ENCODE peak calls at places on chromosomes 11 and 22, in ten cellular contexts. E is stomach; Y is SJCRH30; K is effector memory CD4-positive, alpha-beta T cell; T is mammary epithelial cell; U is astrocyte of the spinal cord; S is A549; Z is psoas muscle; O is lower leg skin; X is aorta. J is an unnamed sample.

GRCh38 chr11:123745764-123746451 is 4.4 kb upstream of the ZNF202 start:
- DNase-seq in E (no peak), Y (no peak), K (no peak), T (no peak), U (no peak), S (no peak), Z (no peak), O (no peak), X (no peak), J (no peak)

GRCh38 chr11:64263021-64263946 is 12.0 kb downstream of the PLCB3 start:
- DNase-seq in E (no peak), Y (peak; percentile 31), K (no peak), T (peak; percentile 61), U (peak; percentile 71), S (no peak), Z (no peak), O (no peak), X (no peak), J (no peak)

GRCh38 chr11:80197155-80197554 is 756.3 kb upstream of the TENM4 start:
- DNase-seq in E (no peak), Y (no peak), K (no peak), T (peak; percentile 59), U (no peak), S (no peak), Z (no peak), O (no peak), X (no peak), J (no peak)

GRCh38 chr11:46649180-46649738 is 31.9 kb downstream of the ATG13 start:
- DNase-seq in E (no peak), Y (peak; percentile 67), K (no peak), T (peak; percentile 65), U (peak; percentile 98), S (peak; percentile 27), Z (peak; percentile 36), O (peak; percentile 77), X (no peak), J (no peak)

GRCh38 chr11:57798905-57799559 is 37.4 kb downstream of the CTNND1 start:
- DNase-seq in E (peak; percentile 86), Y (no peak), K (no peak), T (peak; percentile 98), U (peak; percentile 23), S (peak; percentile 67), Z (no peak), O (peak; percentile 67), X (no peak), J (peak; percentile 67)

GRCh38 chr11:56404393-56404792 is 8.1 kb upstream of the OR5AL1 start:
- DNase-seq in E (no peak), Y (no peak), K (no peak), T (no peak), U (no peak), S (no peak), Z (no peak), O (no peak), X (no peak), J (no peak)

GRCh38 chr11:65065898-65066297 is 7.5 kb upstream of the NAALADL1 start:
- DNase-seq in E (no peak), Y (no peak), K (no peak), T (no peak), U (no peak), S (no peak), Z (no peak), O (no peak), X (no peak), J (no peak)

GRCh38 chr11:127000291-127000968 is at the start of gene KIRREL3:
- DNase-seq in E (no peak), Y (no peak), K (no peak), T (peak; percentile 12), U (peak; percentile 42), S (peak; percentile 33), Z (no peak), O (no peak), X (no peak), J (no peak)

GRCh38 chr22:30079952-30080533 is at the start of gene HORMAD2:
- DNase-seq in E (no peak), Y (no peak), K (no peak), T (no peak), U (peak; percentile 64), S (no peak), Z (no peak), O (no peak), X (no peak), J (peak; percentile 58)

GRCh38 chr11:114412946-114413345 is 12.5 kb downstream of the RBM7 start:
- DNase-seq in E (no peak), Y (no peak), K (no peak), T (peak; percentile 55), U (no peak), S (no peak), Z (no peak), O (no peak), X (no peak), J (no peak)

DNA sequence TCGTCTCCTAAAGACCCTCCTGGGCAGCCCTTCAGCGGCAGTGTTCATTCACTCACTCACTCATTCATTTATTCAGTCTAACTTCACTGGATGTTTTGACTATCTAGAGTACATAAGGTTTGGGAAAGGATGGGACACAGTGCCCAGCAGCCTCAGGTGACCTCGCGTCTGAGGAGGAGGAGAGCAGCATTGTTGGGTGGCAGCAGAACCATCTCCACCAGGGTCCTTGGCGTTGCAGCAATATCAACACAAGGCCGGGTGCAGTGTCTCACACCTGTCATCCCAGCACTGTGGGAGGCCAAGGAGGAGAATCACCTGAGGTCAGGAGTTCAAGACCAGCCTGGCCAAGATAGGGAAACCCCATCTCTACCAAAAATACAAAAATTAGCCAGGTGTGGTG is 408.0 kb downstream of the BRD1 start:
- DNase-seq in E (no peak), Y (no peak), K (no peak), T (no peak), U (no peak), S (no peak), Z (no peak), O (no peak), X (no peak), J (no peak)
- H3K4me3 ChIP-seq in E (no peak overlapping the region), Y (no peak overlapping the region), K (no peak overlapping the region), T (no peak overlapping the region), U (no peak overlapping the region), S (no peak overlapping the region), Z (no peak overlapping the region), O (no peak overlapping the region), X (no peak overlapping the region), J (no peak overlapping the region)

GRCh38 chr11:59555601-59556114 is 44.3 kb downstream of the OR4D9 start:
- DNase-seq in E (no peak), Y (peak; percentile 23), K (no peak), T (no peak), U (peak; percentile 38), S (no peak), Z (no peak), O (no peak), X (no peak), J (no peak)

GRCh38 chr11:59557940-59558643 is 46.8 kb downstream of the OR4D9 start:
- DNase-seq in E (no peak), Y (no peak), K (no peak), T (no peak), U (peak; percentile 18), S (no peak), Z (no peak), O (no peak), X (no peak), J (no peak)

GRCh38 chr11:59556115-59556882 is 45.0 kb downstream of the OR4D9 start:
- DNase-seq in E (no peak), Y (peak; percentile 78), K (peak; percentile 18), T (peak; percentile 81), U (peak; percentile 87), S (peak; percentile 91), Z (peak; percentile 59), O (peak; percentile 60), X (peak; percentile 71), J (no peak)

GRCh38 chr11:59559886-59560285 is 48.5 kb downstream of the OR4D9 start:
- DNase-seq in E (no peak), Y (peak; percentile 32), K (no peak), T (no peak), U (no peak), S (no peak), Z (no peak), O (no peak), X (no peak), J (no peak)

DNA sequence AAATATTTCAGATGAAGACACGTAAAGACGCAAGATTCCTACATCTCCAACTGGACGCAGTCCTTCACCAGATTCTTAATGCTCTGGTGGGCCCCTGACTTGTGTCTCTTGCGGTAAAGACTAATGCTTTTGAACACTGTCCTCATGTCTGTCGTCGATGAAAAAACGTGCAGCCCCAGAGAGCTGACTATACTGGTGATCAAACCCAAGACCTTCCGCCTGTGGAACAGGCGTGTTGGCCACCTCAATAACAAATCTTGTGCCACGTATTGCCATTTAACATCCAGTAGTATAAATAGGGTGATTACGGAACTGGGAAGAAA is 45.5 kb downstream of the OR4D9 start:
- DNase-seq in E (no peak), Y (peak; percentile 41), K (no peak), T (no peak), U (no peak), S (peak; percentile 79), Z (no peak), O (no peak), X (no peak), J (no peak)
- H3K4me3 ChIP-seq in E (no peak overlapping the region), Y (peak overlapping the region; percentile 65), K (no peak overlapping the region), T (no peak overlapping the region), U (peak overlapping the region; percentile 50), S (peak overlapping the region; percentile 58), Z (peak overlapping the region; percentile 69), O (no peak overlapping the region), X (no peak overlapping the region), J (no peak overlapping the region)

GRCh38 chr11:111933872-111934271 is 3.3 kb upstream of the DIXDC1 start:
- DNase-seq in E (no peak), Y (no peak), K (no peak), T (no peak), U (no peak), S (no peak), Z (no peak), O (no peak), X (no peak), J (no peak)

GRCh38 chr11:111934301-111934700 is 2.8 kb upstream of the DIXDC1 start:
- DNase-seq in E (no peak), Y (no peak), K (no peak), T (no peak), U (no peak), S (no peak), Z (no peak), O (no peak), X (no peak), J (no peak)

GRCh38 chr11:111926505-111927391 is 8.0 kb downstream of the C11orf52 start:
- DNase-seq in E (peak; percentile 97), Y (peak; percentile 91), K (peak; percentile 95), T (peak; percentile 94), U (peak; percentile 98), S (peak; percentile 93), Z (peak; percentile 95), O (peak; percentile 95), X (peak; percentile 97), J (peak; percentile 99)

GRCh38 chr11:111932605-111932938 is 4.6 kb upstream of the DIXDC1 start:
- DNase-seq in E (no peak), Y (no peak), K (no peak), T (no peak), U (no peak), S (no peak), Z (no peak), O (no peak), X (no peak), J (no peak)

GRCh38 chr11:111930472-111930871 is 6.7 kb upstream of the DIXDC1 start:
- DNase-seq in E (no peak), Y (no peak), K (no peak), T (no peak), U (no peak), S (no peak), Z (no peak), O (no peak), X (no peak), J (no peak)
- H3K4me3 ChIP-seq in E (no peak overlapping the region), Y (no peak overlapping the region), K (no peak overlapping the region), T (no peak overlapping the region), U (no peak overlapping the region), S (no peak overlapping the region), Z (no peak overlapping the region), O (no peak overlapping the region), X (no peak overlapping the region), J (no peak overlapping the region)

GRCh38 chr11:132158696-132159095 is 788.3 kb downstream of the NTM start:
- DNase-seq in E (no peak), Y (no peak), K (no peak), T (peak; percentile 36), U (peak; percentile 49), S (no peak), Z (no peak), O (no peak), X (no peak), J (no peak)
- H3K4me3 ChIP-seq in E (no peak overlapping the region), Y (no peak overlapping the region), K (no peak overlapping the region), T (no peak overlapping the region), U (no peak overlapping the region), S (no peak overlapping the region), Z (no peak overlapping the region), O (no peak overlapping the region), X (no peak overlapping the region), J (no peak overlapping the region)